ENCODE peak calls at places on chromosomes 7 and 10, in ten cellular contexts. One of them, this sample, is unnamed.

GRCh38 chr7:106329408-106329807 is 44.6 kb upstream of the NAMPT start:
- DNase-seq in PC-9: no peak
- DNase-seq in NCI-H460: no peak
- DNase-seq in fibroblast of pulmonary artery: no peak
- DNase-seq in SW 1271: no peak
- DNase-seq in lower lobe of right lung: no peak
- DNase-seq in natural killer cell treated with Interleukin-12 subunit alpha and Interleukin-12 subunit beta and Interleukin-15 and Interleukin-18, amount 100 ng/mL, for 72 hours: no peak
- DNase-seq in SK-N-MC: no peak
- DNase-seq in WERI-Rb-1: no peak
- DNase-seq in CD8-positive, alpha-beta memory T cell: no peak
- DNase-seq in this sample: no peak

GRCh38 chr7:47693161-47693740 is 111.3 kb upstream of the TNS3 start:
- DNase-seq in WERI-Rb-1: no peak
- DNase-seq in CD8-positive, alpha-beta memory T cell: no peak
- DNase-seq in lower lobe of right lung: no peak
- DNase-seq in SW 1271: no peak
- DNase-seq in NCI-H460: no peak
- DNase-seq in fibroblast of pulmonary artery: peak; percentile 17
- DNase-seq in SK-N-MC: no peak
- DNase-seq in natural killer cell treated with Interleukin-12 subunit alpha and Interleukin-12 subunit beta and Interleukin-15 and Interleukin-18, amount 100 ng/mL, for 72 hours: no peak
- DNase-seq in PC-9: peak; percentile 100
- DNase-seq in this sample: no peak

GRCh38 chr7:30278849-30279505 is 5.4 kb upstream of the ZNRF2 start:
- DNase-seq in CD8-positive, alpha-beta memory T cell: no peak
- DNase-seq in natural killer cell treated with Interleukin-12 subunit alpha and Interleukin-12 subunit beta and Interleukin-15 and Interleukin-18, amount 100 ng/mL, for 72 hours: no peak
- DNase-seq in lower lobe of right lung: no peak
- DNase-seq in NCI-H460: no peak
- DNase-seq in SW 1271: no peak
- DNase-seq in SK-N-MC: no peak
- DNase-seq in PC-9: no peak
- DNase-seq in WERI-Rb-1: no peak
- DNase-seq in fibroblast of pulmonary artery: no peak
- DNase-seq in this sample: no peak

GRCh38 chr10:118907051-118907450 is 122.5 kb upstream of the NANOS1 start:
- DNase-seq in WERI-Rb-1: no peak
- DNase-seq in CD8-positive, alpha-beta memory T cell: no peak
- DNase-seq in SW 1271: no peak
- DNase-seq in natural killer cell treated with Interleukin-12 subunit alpha and Interleukin-12 subunit beta and Interleukin-15 and Interleukin-18, amount 100 ng/mL, for 72 hours: no peak
- DNase-seq in PC-9: no peak
- DNase-seq in fibroblast of pulmonary artery: no peak
- DNase-seq in SK-N-MC: no peak
- DNase-seq in NCI-H460: no peak
- DNase-seq in lower lobe of right lung: no peak
- DNase-seq in this sample: no peak

GRCh38 chr7:80614911-80615310 is 23.5 kb upstream of the CD36 start:
- DNase-seq in natural killer cell treated with Interleukin-12 subunit alpha and Interleukin-12 subunit beta and Interleukin-15 and Interleukin-18, amount 100 ng/mL, for 72 hours: no peak
- DNase-seq in SW 1271: no peak
- DNase-seq in PC-9: no peak
- DNase-seq in CD8-positive, alpha-beta memory T cell: no peak
- DNase-seq in WERI-Rb-1: no peak
- DNase-seq in lower lobe of right lung: no peak
- DNase-seq in NCI-H460: no peak
- DNase-seq in fibroblast of pulmonary artery: peak; percentile 32
- DNase-seq in SK-N-MC: no peak
- DNase-seq in this sample: no peak

GRCh38 chr7:100163871-100164270 is 4.5 kb downstream of the GAL3ST4 start:
- DNase-seq in PC-9: no peak
- DNase-seq in NCI-H460: no peak
- DNase-seq in natural killer cell treated with Interleukin-12 subunit alpha and Interleukin-12 subunit beta and Interleukin-15 and Interleukin-18, amount 100 ng/mL, for 72 hours: no peak
- DNase-seq in SW 1271: no peak
- DNase-seq in lower lobe of right lung: no peak
- DNase-seq in fibroblast of pulmonary artery: no peak
- DNase-seq in SK-N-MC: no peak
- DNase-seq in CD8-positive, alpha-beta memory T cell: no peak
- DNase-seq in WERI-Rb-1: no peak
- DNase-seq in this sample: no peak

GRCh38 chr7:29044529-29044928 is 86.4 kb upstream of the TRIL start:
- DNase-seq in lower lobe of right lung: no peak
- DNase-seq in WERI-Rb-1: no peak
- DNase-seq in SK-N-MC: no peak
- DNase-seq in natural killer cell treated with Interleukin-12 subunit alpha and Interleukin-12 subunit beta and Interleukin-15 and Interleukin-18, amount 100 ng/mL, for 72 hours: no peak
- DNase-seq in NCI-H460: peak; percentile 77
- DNase-seq in CD8-positive, alpha-beta memory T cell: no peak
- DNase-seq in PC-9: no peak
- DNase-seq in fibroblast of pulmonary artery: no peak
- DNase-seq in SW 1271: no peak
- DNase-seq in this sample: no peak

GRCh38 chr10:8659982-8660381 is 605.5 kb downstream of the GATA3 start:
- DNase-seq in SK-N-MC: no peak
- DNase-seq in lower lobe of right lung: no peak
- DNase-seq in fibroblast of pulmonary artery: no peak
- DNase-seq in WERI-Rb-1: no peak
- DNase-seq in natural killer cell treated with Interleukin-12 subunit alpha and Interleukin-12 subunit beta and Interleukin-15 and Interleukin-18, amount 100 ng/mL, for 72 hours: no peak
- DNase-seq in NCI-H460: no peak
- DNase-seq in CD8-positive, alpha-beta memory T cell: no peak
- DNase-seq in PC-9: peak; percentile 63
- DNase-seq in SW 1271: no peak
- DNase-seq in this sample: no peak

GRCh38 chr7:94344826-94345225 is 49.9 kb upstream of the COL1A2 start:
- DNase-seq in NCI-H460: no peak
- DNase-seq in lower lobe of right lung: no peak
- DNase-seq in fibroblast of pulmonary artery: peak; percentile 53
- DNase-seq in SW 1271: no peak
- DNase-seq in PC-9: no peak
- DNase-seq in CD8-positive, alpha-beta memory T cell: no peak
- DNase-seq in SK-N-MC: no peak
- DNase-seq in natural killer cell treated with Interleukin-12 subunit alpha and Interleukin-12 subunit beta and Interleukin-15 and Interleukin-18, amount 100 ng/mL, for 72 hours: no peak
- DNase-seq in WERI-Rb-1: no peak
- DNase-seq in this sample: no peak

GRCh38 chr7:3162286-3162685 is 118.6 kb upstream of the CARD11 start:
- DNase-seq in NCI-H460: no peak
- DNase-seq in CD8-positive, alpha-beta memory T cell: no peak
- DNase-seq in SK-N-MC: no peak
- DNase-seq in PC-9: no peak
- DNase-seq in natural killer cell treated with Interleukin-12 subunit alpha and Interleukin-12 subunit beta and Interleukin-15 and Interleukin-18, amount 100 ng/mL, for 72 hours: no peak
- DNase-seq in SW 1271: no peak
- DNase-seq in fibroblast of pulmonary artery: peak; percentile 56
- DNase-seq in WERI-Rb-1: peak; percentile 58
- DNase-seq in lower lobe of right lung: no peak
- DNase-seq in this sample: no peak

This sample was measured in pulmonary artery endothelial cell.